ENCODE peak calls at places on chromosomes 16 and 17, in ten cellular contexts. One of them, this sample, is unnamed.

GRCh38 chr17:57356722-57357391 is 100.5 kb downstream of the MSI2 start:
- DNase-seq in activated CD4-positive, alpha-beta T cell treated with anti-CD3 and anti-CD28 coated beads for 24 hours: no peak
- DNase-seq in WTC11: no peak
- DNase-seq in stimulated activated CD4-positive, alpha-beta T cell treated with anti-CD3 and anti-CD28 coated beads, Interleukin-1b, Interleukin-23, amount 100 ng/mL, for 1 hour: no peak
- DNase-seq in midbrain: peak; percentile 50
- DNase-seq in Caco-2: no peak
- DNase-seq in foreskin fibroblast: no peak
- DNase-seq in posterior vena cava: no peak
- DNase-seq in keratinocyte: no peak
- DNase-seq in ELR: no peak
- DNase-seq in this sample: no peak

GRCh38 chr17:37743612-37743874 is 1.3 kb downstream of the HNF1B start:
- DNase-seq in activated CD4-positive, alpha-beta T cell treated with anti-CD3 and anti-CD28 coated beads for 24 hours: no peak
- DNase-seq in WTC11: no peak
- DNase-seq in stimulated activated CD4-positive, alpha-beta T cell treated with anti-CD3 and anti-CD28 coated beads, Interleukin-1b, Interleukin-23, amount 100 ng/mL, for 1 hour: no peak
- DNase-seq in midbrain: no peak
- DNase-seq in Caco-2: peak; percentile 83
- DNase-seq in foreskin fibroblast: no peak
- DNase-seq in posterior vena cava: no peak
- DNase-seq in keratinocyte: no peak
- DNase-seq in ELR: no peak
- DNase-seq in this sample: peak; percentile 73

GRCh38 chr17:39152134-39152884 is 872 bp upstream of the PLXDC1 start:
- DNase-seq in activated CD4-positive, alpha-beta T cell treated with anti-CD3 and anti-CD28 coated beads for 24 hours: no peak
- DNase-seq in WTC11: peak; percentile 40
- DNase-seq in stimulated activated CD4-positive, alpha-beta T cell treated with anti-CD3 and anti-CD28 coated beads, Interleukin-1b, Interleukin-23, amount 100 ng/mL, for 1 hour: no peak
- DNase-seq in midbrain: no peak
- DNase-seq in Caco-2: no peak
- DNase-seq in foreskin fibroblast: no peak
- DNase-seq in posterior vena cava: no peak
- DNase-seq in keratinocyte: no peak
- DNase-seq in ELR: no peak
- DNase-seq in this sample: no peak

GRCh38 chr17:67628580-67629013 is 89.1 kb upstream of the NOL11 start:
- DNase-seq in activated CD4-positive, alpha-beta T cell treated with anti-CD3 and anti-CD28 coated beads for 24 hours: no peak
- DNase-seq in WTC11: peak; percentile 56
- DNase-seq in stimulated activated CD4-positive, alpha-beta T cell treated with anti-CD3 and anti-CD28 coated beads, Interleukin-1b, Interleukin-23, amount 100 ng/mL, for 1 hour: no peak
- DNase-seq in midbrain: no peak
- DNase-seq in Caco-2: peak; percentile 20
- DNase-seq in foreskin fibroblast: peak; percentile 13
- DNase-seq in posterior vena cava: peak; percentile 41
- DNase-seq in keratinocyte: no peak
- DNase-seq in ELR: peak; percentile 44
- DNase-seq in this sample: peak; percentile 71

GRCh38 chr17:28076138-28076537 is 33.7 kb downstream of the NLK start:
- DNase-seq in activated CD4-positive, alpha-beta T cell treated with anti-CD3 and anti-CD28 coated beads for 24 hours: no peak
- DNase-seq in WTC11: no peak
- DNase-seq in stimulated activated CD4-positive, alpha-beta T cell treated with anti-CD3 and anti-CD28 coated beads, Interleukin-1b, Interleukin-23, amount 100 ng/mL, for 1 hour: no peak
- DNase-seq in midbrain: no peak
- DNase-seq in Caco-2: no peak
- DNase-seq in foreskin fibroblast: no peak
- DNase-seq in posterior vena cava: no peak
- DNase-seq in keratinocyte: no peak
- DNase-seq in ELR: no peak
- DNase-seq in this sample: no peak

GRCh38 chr17:2990396-2990795 is 73.0 kb downstream of the OR1D5 start:
- DNase-seq in activated CD4-positive, alpha-beta T cell treated with anti-CD3 and anti-CD28 coated beads for 24 hours: no peak
- DNase-seq in WTC11: no peak
- DNase-seq in stimulated activated CD4-positive, alpha-beta T cell treated with anti-CD3 and anti-CD28 coated beads, Interleukin-1b, Interleukin-23, amount 100 ng/mL, for 1 hour: no peak
- DNase-seq in midbrain: peak; percentile 12
- DNase-seq in Caco-2: no peak
- DNase-seq in foreskin fibroblast: no peak
- DNase-seq in posterior vena cava: no peak
- DNase-seq in keratinocyte: no peak
- DNase-seq in ELR: no peak
- DNase-seq in this sample: peak; percentile 46

GRCh38 chr16:54939537-54940278 is 9.0 kb downstream of the IRX5 start:
- DNase-seq in activated CD4-positive, alpha-beta T cell treated with anti-CD3 and anti-CD28 coated beads for 24 hours: no peak
- DNase-seq in WTC11: peak; percentile 56
- DNase-seq in stimulated activated CD4-positive, alpha-beta T cell treated with anti-CD3 and anti-CD28 coated beads, Interleukin-1b, Interleukin-23, amount 100 ng/mL, for 1 hour: no peak
- DNase-seq in midbrain: no peak
- DNase-seq in Caco-2: no peak
- DNase-seq in foreskin fibroblast: no peak
- DNase-seq in posterior vena cava: no peak
- DNase-seq in keratinocyte: no peak
- DNase-seq in ELR: no peak
- DNase-seq in this sample: no peak

GRCh38 chr17:75570034-75570676 is 17.4 kb upstream of the MYO15B start:
- DNase-seq in activated CD4-positive, alpha-beta T cell treated with anti-CD3 and anti-CD28 coated beads for 24 hours: no peak
- DNase-seq in WTC11: no peak
- DNase-seq in stimulated activated CD4-positive, alpha-beta T cell treated with anti-CD3 and anti-CD28 coated beads, Interleukin-1b, Interleukin-23, amount 100 ng/mL, for 1 hour: no peak
- DNase-seq in midbrain: no peak
- DNase-seq in Caco-2: no peak
- DNase-seq in foreskin fibroblast: no peak
- DNase-seq in posterior vena cava: no peak
- DNase-seq in keratinocyte: no peak
- DNase-seq in ELR: no peak
- DNase-seq in this sample: no peak

GRCh38 chr16:81823111-81823510 is 44.0 kb downstream of the PLCG2 start:
- DNase-seq in activated CD4-positive, alpha-beta T cell treated with anti-CD3 and anti-CD28 coated beads for 24 hours: no peak
- DNase-seq in WTC11: peak; percentile 28
- DNase-seq in stimulated activated CD4-positive, alpha-beta T cell treated with anti-CD3 and anti-CD28 coated beads, Interleukin-1b, Interleukin-23, amount 100 ng/mL, for 1 hour: no peak
- DNase-seq in midbrain: no peak
- DNase-seq in Caco-2: no peak
- DNase-seq in foreskin fibroblast: no peak
- DNase-seq in posterior vena cava: peak; percentile 84
- DNase-seq in keratinocyte: no peak
- DNase-seq in ELR: no peak
- DNase-seq in this sample: no peak

GRCh38 chr17:8256291-8256690 is 7.2 kb downstream of the PFAS start:
- DNase-seq in activated CD4-positive, alpha-beta T cell treated with anti-CD3 and anti-CD28 coated beads for 24 hours: no peak
- DNase-seq in WTC11: no peak
- DNase-seq in stimulated activated CD4-positive, alpha-beta T cell treated with anti-CD3 and anti-CD28 coated beads, Interleukin-1b, Interleukin-23, amount 100 ng/mL, for 1 hour: no peak
- DNase-seq in midbrain: no peak
- DNase-seq in Caco-2: no peak
- DNase-seq in foreskin fibroblast: no peak
- DNase-seq in posterior vena cava: no peak
- DNase-seq in keratinocyte: no peak
- DNase-seq in ELR: no peak
- DNase-seq in this sample: no peak

GRCh38 chr16:73217654-73218053 is 169.7 kb upstream of the ZFHX3 start:
- DNase-seq in activated CD4-positive, alpha-beta T cell treated with anti-CD3 and anti-CD28 coated beads for 24 hours: no peak
- DNase-seq in WTC11: no peak
- DNase-seq in stimulated activated CD4-positive, alpha-beta T cell treated with anti-CD3 and anti-CD28 coated beads, Interleukin-1b, Interleukin-23, amount 100 ng/mL, for 1 hour: no peak
- DNase-seq in midbrain: peak; percentile 16
- DNase-seq in Caco-2: no peak
- DNase-seq in foreskin fibroblast: no peak
- DNase-seq in posterior vena cava: no peak
- DNase-seq in keratinocyte: no peak
- DNase-seq in ELR: peak; percentile 33
- DNase-seq in this sample: no peak

This sample was measured in upper lobe of right lung.